ENCODE peak calls at places on chromosomes 1 and 21, in five cellular contexts. T, M, F, A and Z are unnamed samples.

GRCh38 chr21:33685613-33686197 is 43.4 kb downstream of the ITSN1 start:
- DNase-seq in T (peak; percentile 18), F (no peak), A (no peak), M (no peak), Z (no peak)

GRCh38 chr1:156642265-156643185 is 608 bp downstream of the BCAN start:
- DNase-seq in T (no peak), A (no peak), F (no peak), M (no peak), Z (no peak)

GRCh38 chr21:43639470-43640178 is 19.7 kb downstream of the HSF2BP start:
- DNase-seq in F (no peak), T (peak; percentile 50), M (no peak), A (no peak), Z (peak; percentile 35)

GRCh38 chr1:50774759-50775351 is 185.2 kb downstream of the FAF1 start:
- DNase-seq in M (no peak), T (peak; percentile 39), A (no peak), F (no peak), Z (peak; percentile 2)

GRCh38 chr21:36072453-36073167 is 2.8 kb downstream of the CBR1 start:
- DNase-seq in A (no peak), F (no peak), T (no peak), M (no peak), Z (no peak)

GRCh38 chr1:41387667-41388091 is 26.4 kb downstream of the FOXO6 start:
- DNase-seq in T (peak; percentile 3), F (peak; percentile 92), M (peak; percentile 90), A (peak; percentile 63), Z (no peak)

GRCh38 chr1:1181938-1182410 is 8.3 kb downstream of the TTLL10 start:
- DNase-seq in M (no peak), F (peak; percentile 10), T (no peak), A (peak; percentile 39), Z (no peak)

GRCh38 chr1:240234477-240235225 is 143.0 kb downstream of the FMN2 start:
- DNase-seq in T (no peak), M (no peak), F (no peak), A (no peak), Z (no peak)

GRCh38 chr1:153277852-153278251 is 18.4 kb downstream of the LORICRIN start:
- DNase-seq in M (no peak), T (no peak), F (no peak), A (peak; percentile 72), Z (peak; percentile 21)

GRCh38 chr1:2376931-2377672 is 14.3 kb downstream of the MORN1 start:
- DNase-seq in T (no peak), A (no peak), F (peak; percentile 19), M (no peak), Z (no peak)

GRCh38 chr1:167762061-167762746 is 40.4 kb downstream of the MPZL1 start:
- DNase-seq in M (no peak), A (no peak), F (no peak), T (no peak), Z (no peak)

GRCh38 chr1:52603301-52603675 is 1.1 kb downstream of the GPX7 start:
- DNase-seq in F (no peak), A (no peak), T (no peak), M (no peak), Z (no peak)

GRCh38 chr1:45979074-45979777 is 153.2 kb downstream of the PIK3R3 start:
- DNase-seq in M (no peak), F (no peak), T (peak; percentile 30), A (no peak), Z (no peak)

GRCh38 chr1:203582568-203582967 is 44.1 kb upstream of the ATP2B4 start:
- DNase-seq in M (no peak), A (no peak), T (no peak), F (no peak), Z (no peak)

GRCh38 chr1:36115200-36115669 is 9.8 kb downstream of the COL8A2 start:
- DNase-seq in A (no peak), M (no peak), F (no peak), T (no peak), Z (no peak)

GRCh38 chr21:41768371-41769042 is 1.7 kb upstream of the RIPK4 start:
- DNase-seq in M (peak; percentile 75), A (peak; percentile 89), T (peak; percentile 27), F (no peak), Z (peak; percentile 79)

GRCh38 chr1:182213163-182213562 is 151.7 kb upstream of the ZNF648 start:
- DNase-seq in M (no peak), F (no peak), T (no peak), A (no peak), Z (no peak)

GRCh38 chr1:154427173-154428139 is 22.3 kb downstream of the IL6R start:
- DNase-seq in A (peak; percentile 92), M (no peak), T (no peak), F (peak; percentile 89), Z (no peak)

GRCh38 chr1:210907406-210907805 is 226.5 kb downstream of the KCNH1 start:
- DNase-seq in F (no peak), A (no peak), M (no peak), T (no peak), Z (no peak)

GRCh38 chr1:100323428-100324106 is 28.7 kb upstream of the CDC14A start:
- DNase-seq in T (no peak), F (peak; percentile 28), M (peak; percentile 17), A (no peak), Z (no peak)

GRCh38 chr1:113479713-113480676 is 89.7 kb downstream of the MAGI3 start:
- DNase-seq in T (no peak), M (no peak), A (peak; percentile 53), F (peak; percentile 9), Z (no peak)

GRCh38 chr1:113835686-113836290 is 23.5 kb upstream of the RSBN1 start:
- DNase-seq in F (no peak), M (no peak), T (peak; percentile 16), A (no peak), Z (no peak)

GRCh38 chr1:234844479-234845031 is 234.6 kb upstream of the IRF2BP2 start:
- DNase-seq in M (no peak), F (no peak), T (no peak), A (no peak), Z (no peak)

GRCh38 chr1:152071123-152071522 is 17.7 kb downstream of the TCHHL1 start:
- DNase-seq in M (no peak), A (no peak), F (no peak), T (no peak), Z (no peak)

GRCh38 chr1:78250201-78250600 is 204.4 kb downstream of the GIPC2 start:
- DNase-seq in A (no peak), M (no peak), T (no peak), F (no peak), Z (no peak)

GRCh38 chr1:165857046-165857801 is 29.8 kb downstream of the UCK2 start:
- DNase-seq in T (no peak), M (no peak), F (no peak), A (peak; percentile 81), Z (no peak)

GRCh38 chr1:175338447-175339135 is 146.0 kb upstream of the KIAA0040 start:
- DNase-seq in F (no peak), A (peak; percentile 76), T (no peak), M (no peak), Z (no peak)

GRCh38 chr1:207831517-207832327 is 79.2 kb downstream of the CD34 start:
- DNase-seq in F (no peak), A (peak; percentile 61), M (no peak), T (no peak), Z (peak; percentile 46)

GRCh38 chr1:170620164-170620563 is 43.8 kb upstream of the PRRX1 start:
- DNase-seq in F (no peak), M (no peak), A (no peak), T (no peak), Z (no peak)

GRCh38 chr1:89685461-89685860 is 52.5 kb downstream of the LRRC8C start:
- DNase-seq in T (no peak), A (no peak), F (no peak), M (no peak), Z (no peak)

GRCh38 chr1:234842726-234843641 is 233.0 kb upstream of the IRF2BP2 start:
- DNase-seq in A (peak; percentile 60), M (no peak), F (peak; percentile 86), T (no peak), Z (no peak)

GRCh38 chr1:201570886-201571624 is 32.1 kb downstream of the NAV1 start:
- DNase-seq in T (no peak), A (peak; percentile 45), M (no peak), F (no peak), Z (no peak)

GRCh38 chr1:178726545-178726944 is 1.5 kb downstream of the RALGPS2 start:
- DNase-seq in F (no peak), T (no peak), M (no peak), A (no peak), Z (no peak)

GRCh38 chr1:221783437-221783836 is 41.5 kb upstream of the DUSP10 start:
- DNase-seq in T (no peak), F (no peak), M (no peak), A (no peak), Z (no peak)

GRCh38 chr1:11615109-11615508 is 39.1 kb downstream of the FBXO2 start:
- DNase-seq in A (no peak), T (no peak), M (no peak), F (no peak), Z (no peak)
- H3K4me3 ChIP-seq in A (no peak overlapping the region), T (no peak overlapping the region), M (no peak overlapping the region), F (no peak overlapping the region), Z (no peak overlapping the region)

DNA sequence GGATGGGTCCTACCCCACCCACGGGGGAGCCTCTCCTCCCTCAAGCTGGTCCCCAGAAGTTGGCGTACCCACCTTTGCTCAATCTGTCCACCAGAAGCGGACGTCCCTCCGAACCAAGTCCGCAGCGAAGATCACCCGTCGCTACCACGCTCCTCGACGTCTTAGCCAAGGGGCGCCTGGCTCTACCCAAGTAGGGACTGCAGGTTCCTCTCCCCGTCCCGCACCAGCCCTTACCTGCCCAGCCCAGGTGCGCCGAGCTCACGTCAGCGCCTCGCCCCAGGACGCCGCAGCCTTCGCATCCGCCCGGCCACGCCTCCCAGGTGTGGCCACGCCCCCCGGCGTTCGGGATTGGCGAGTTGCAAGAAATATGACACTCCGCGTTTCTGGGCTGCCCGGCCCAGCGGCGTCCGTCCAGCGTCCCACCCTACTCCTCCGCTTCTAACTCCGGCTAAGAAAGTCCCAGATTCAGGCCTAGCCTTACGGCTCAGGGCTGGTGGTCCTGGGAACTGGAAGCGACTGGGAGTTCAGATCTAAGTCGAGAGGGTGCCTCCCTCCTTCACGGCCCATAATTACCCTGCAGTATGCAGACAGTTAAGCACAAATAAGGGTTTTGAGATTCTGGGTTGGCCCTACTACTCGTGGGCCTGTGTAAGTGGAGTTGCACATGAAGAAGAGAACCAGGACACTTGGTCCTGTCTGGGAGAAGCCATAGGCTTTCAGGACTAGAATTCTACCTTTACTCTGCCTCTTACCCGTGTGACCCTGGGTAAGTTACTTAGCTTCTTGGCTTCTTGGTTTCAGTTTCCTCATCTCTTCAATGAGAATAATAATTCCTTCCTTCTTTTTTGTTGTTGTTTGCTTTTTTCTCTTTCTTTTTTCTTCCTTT is at the start of gene IRF6:
- DNase-seq in A (peak; percentile 96), T (no peak), M (peak; percentile 98), F (peak; percentile 76), Z (no peak)
- H3K27ac ChIP-seq in A (peak within 1 kb of the TSS; percentile 91), T (no peak within 1 kb of the TSS), M (peak within 1 kb of the TSS; percentile 88), F (peak within 1 kb of the TSS; percentile 60), Z (peak within 1 kb of the TSS; percentile 99)

GRCh38 chr1:18632711-18633427 is 2.2 kb downstream of the PAX7 start:
- DNase-seq in M (no peak), F (no peak), A (no peak), T (no peak), Z (no peak)
- H3K4me3 ChIP-seq in M (no peak overlapping the region), F (no peak overlapping the region), A (no peak overlapping the region), T (no peak overlapping the region), Z (no peak overlapping the region)

DNA sequence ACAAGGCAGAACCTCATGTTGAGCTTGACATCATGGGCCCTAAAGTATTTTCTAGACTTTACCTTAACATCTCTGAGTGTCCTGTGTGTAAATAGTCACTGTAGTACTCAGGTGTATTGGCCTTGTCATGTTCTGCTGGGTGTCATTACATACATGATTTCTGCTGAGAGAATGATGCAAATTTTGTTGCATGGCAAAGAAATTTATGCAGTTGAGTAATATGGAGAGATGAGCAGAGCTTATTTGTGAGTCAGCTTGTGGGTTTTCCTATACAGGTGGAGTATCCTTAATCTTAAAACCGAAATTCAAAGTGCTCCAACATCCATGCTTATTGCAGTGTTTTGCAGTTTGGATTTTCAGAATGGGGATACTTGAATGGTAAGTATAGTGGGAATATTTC is 36.6 kb downstream of the RGL1 start:
- DNase-seq in A (no peak), F (no peak), T (no peak), M (no peak), Z (no peak)
- H3K27ac ChIP-seq in A (no peak overlapping the region), F (peak overlapping the region; percentile 45), T (no peak overlapping the region), M (peak overlapping the region; percentile 62), Z (no peak overlapping the region)